ENCODE peak calls at places on chromosomes 16 and 17, in seven cellular contexts. O is fibroblast of lung, T is uterus, C is GM12864, Z is bronchial epithelial cell, D is foreskin fibroblast, B is endodermal cell. F is an unnamed sample.

GRCh38 chr17:5509482-5509881 is 23.1 kb downstream of the MIS12 start:
- DNase-seq in O (peak), T (no peak), C (no peak), Z (peak), D (peak), B (no peak), F (peak)

GRCh38 chr17:12180644-12181261 is 160.1 kb downstream of the MAP2K4 start:
- DNase-seq in O (peak), T (peak), C (peak), Z (peak), D (peak), B (peak), F (no peak)

GRCh38 chr17:34435182-34435928 is 72.3 kb upstream of the CCL1 start:
- DNase-seq in O (no peak), T (no peak), C (no peak), Z (no peak), D (no peak), B (no peak), F (no peak)

GRCh38 chr16:53530046-53530445 is 27.0 kb upstream of the AKTIP start:
- DNase-seq in O (no peak), T (no peak), C (no peak), Z (no peak), D (peak), B (no peak), F (no peak)

GRCh38 chr16:24975428-24975889 is 39.7 kb downstream of the ARHGAP17 start:
- DNase-seq in O (no peak), T (no peak), C (peak), Z (peak), D (peak), B (no peak), F (no peak)

GRCh38 chr16:82412770-82413169 is 214.0 kb upstream of the CDH13 start:
- DNase-seq in O (no peak), T (no peak), C (no peak), Z (no peak), D (no peak), B (no peak), F (no peak)

GRCh38 chr16:53622315-53622714 is 81.3 kb downstream of the RPGRIP1L start:
- DNase-seq in O (no peak), T (no peak), C (no peak), Z (no peak), D (no peak), B (no peak), F (no peak)

GRCh38 chr17:61755668-61756067 is 107.7 kb downstream of the BRIP1 start:
- DNase-seq in O (no peak), T (no peak), C (no peak), Z (no peak), D (no peak), B (no peak), F (no peak)

GRCh38 chr17:42311240-42312034 is 23.1 kb downstream of the STAT5A start:
- DNase-seq in O (peak), T (peak), C (no peak), Z (peak), D (peak), B (no peak), F (peak)

GRCh38 chr16:23948949-23949392 is 113.2 kb downstream of the PRKCB start:
- DNase-seq in O (no peak), T (no peak), C (no peak), Z (no peak), D (no peak), B (no peak), F (no peak)

GRCh38 chr17:8673621-8674020 is 43.1 kb upstream of the MYH10 start:
- DNase-seq in O (no peak), T (peak), C (no peak), Z (no peak), D (no peak), B (no peak), F (no peak)

GRCh38 chr16:70697601-70698170 is 11.8 kb upstream of the MTSS2 start:
- DNase-seq in O (no peak), T (no peak), C (no peak), Z (no peak), D (peak), B (no peak), F (no peak)

GRCh38 chr16:87332150-87332549 is 15.0 kb upstream of the C16orf95 start:
- DNase-seq in O (peak), T (no peak), C (no peak), Z (no peak), D (peak), B (no peak), F (no peak)

GRCh38 chr17:58956997-58957724 is 149.5 kb downstream of the TRIM37 start:
- DNase-seq in O (peak), T (no peak), C (no peak), Z (peak), D (peak), B (no peak), F (no peak)

GRCh38 chr17:7475764-7476422 is 3.5 kb downstream of the ZBTB4 start:
- DNase-seq in O (peak), T (peak), C (no peak), Z (peak), D (peak), B (no peak), F (no peak)

GRCh38 chr16:79653337-79654000 is 52.9 kb upstream of the MAF start:
- DNase-seq in O (peak), T (peak), C (no peak), Z (peak), D (no peak), B (no peak), F (no peak)

GRCh38 chr17:37440424-37440823 is 33.7 kb downstream of the TADA2A start:
- DNase-seq in O (no peak), T (no peak), C (no peak), Z (no peak), D (no peak), B (no peak), F (no peak)

GRCh38 chr17:37432671-37433070 is 26.0 kb downstream of the TADA2A start:
- DNase-seq in O (no peak), T (no peak), C (no peak), Z (no peak), D (no peak), B (no peak), F (no peak)

DNA sequence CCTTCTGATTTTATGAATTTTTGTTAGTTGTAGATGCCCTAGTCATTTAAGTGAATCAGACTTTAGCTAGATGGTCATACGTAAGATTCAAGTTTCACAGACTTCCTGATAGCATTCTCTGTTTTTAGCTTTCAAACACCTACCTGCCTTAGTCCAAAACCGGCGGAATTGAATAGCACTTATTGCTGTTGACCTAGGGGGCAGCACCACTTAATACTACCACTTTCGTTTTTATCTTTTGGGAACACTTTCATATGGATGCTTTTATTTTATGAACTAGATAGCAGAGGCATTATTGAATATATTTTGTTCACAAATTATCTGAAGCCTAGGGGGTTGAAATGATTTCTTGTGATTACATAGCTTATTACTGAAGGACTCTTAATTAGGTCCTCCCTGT is 31.5 kb downstream of the TADA2A start:
- DNase-seq in O (no peak), T (no peak), C (no peak), Z (peak), D (no peak), B (no peak), F (no peak)
- TF ChIP-seq CTCF in O (no peak), T (no peak), C (no peak), Z (peak), D (no peak), B (peak), F (peak)

GRCh38 chr16:56708821-56709685 is 20.9 kb upstream of the NUP93 start:
- DNase-seq in O (no peak), T (no peak), C (no peak), Z (no peak), D (no peak), B (peak), F (no peak)
- TF ChIP-seq CTCF in O (no peak), T (no peak), C (no peak), Z (no peak), D (no peak), B (no peak), F (no peak)

DNA sequence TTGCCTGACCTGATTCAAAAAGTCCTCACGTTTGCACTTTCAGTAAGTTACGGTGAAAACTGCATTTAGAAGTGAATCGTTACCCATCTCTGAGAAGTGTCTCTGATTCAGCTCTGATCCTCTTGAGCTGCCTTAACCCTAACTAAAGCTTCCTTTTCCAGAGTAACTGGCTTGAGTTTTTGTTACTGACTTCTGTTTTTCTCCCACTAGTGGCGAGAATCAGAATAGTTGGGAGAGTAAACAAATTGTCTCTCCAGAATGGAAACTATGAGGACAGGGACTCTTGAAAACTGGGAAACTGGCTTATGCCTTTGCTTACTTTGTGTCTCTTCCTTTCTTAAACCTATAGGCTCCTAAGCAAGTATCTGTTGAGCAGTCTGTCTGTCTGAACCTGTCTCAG is 31.3 kb upstream of the KPNB1 start:
- DNase-seq in O (no peak), T (no peak), C (no peak), Z (no peak), D (peak), B (peak), F (no peak)
- TF ChIP-seq CTCF in O (peak), T (no peak), C (peak), Z (peak), D (peak), B (peak), F (peak)

GRCh38 chr17:40617678-40618240 is 29.9 kb downstream of the SMARCE1 start:
- DNase-seq in O (no peak), T (no peak), C (no peak), Z (peak), D (no peak), B (peak), F (peak)
- TF ChIP-seq CTCF in O (no peak), T (no peak), C (no peak), Z (no peak), D (no peak), B (peak), F (peak)

DNA sequence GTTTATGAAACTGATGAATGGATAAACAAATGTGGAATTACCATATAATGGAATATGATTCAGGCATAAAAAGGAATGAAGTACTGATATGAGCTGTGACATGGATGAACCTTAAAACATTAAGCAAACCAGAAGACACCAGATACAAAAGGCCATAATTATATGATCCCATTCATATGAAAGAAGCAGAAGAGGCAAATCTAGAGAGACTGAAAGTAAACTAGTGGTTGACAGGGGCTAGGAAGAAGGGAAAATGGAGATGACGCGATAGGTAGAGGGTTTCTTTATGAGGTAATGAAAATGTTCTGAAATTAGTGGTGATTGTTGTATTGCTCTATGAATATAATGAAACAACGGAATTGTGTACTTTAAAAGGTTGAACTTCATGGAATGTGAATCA is 88.4 kb downstream of the HIC1 start:
- DNase-seq in O (no peak), T (no peak), C (no peak), Z (no peak), D (no peak), B (no peak), F (no peak)
- TF ChIP-seq CTCF in O (no peak), T (no peak), C (no peak), Z (no peak), D (no peak), B (no peak), F (no peak)

GRCh38 chr16:2911580-2912329 is at the start of gene FLYWCH1:
- DNase-seq in O (peak), T (peak), C (peak), Z (peak), D (peak), B (peak), F (peak)
- TF ChIP-seq CTCF in O (no peak), T (no peak), C (no peak), Z (no peak), D (no peak), B (peak), F (no peak)

GRCh38 chr16:10009691-10010090 is 172.5 kb downstream of the GRIN2A start:
- DNase-seq in O (no peak), T (no peak), C (no peak), Z (no peak), D (no peak), B (no peak), F (no peak)

GRCh38 chr16:10015397-10015796 is 166.8 kb downstream of the GRIN2A start:
- DNase-seq in O (no peak), T (no peak), C (no peak), Z (no peak), D (no peak), B (no peak), F (no peak)

GRCh38 chr16:10016761-10017160 is 165.5 kb downstream of the GRIN2A start:
- DNase-seq in O (no peak), T (no peak), C (no peak), Z (no peak), D (no peak), B (no peak), F (no peak)

GRCh38 chr16:10013364-10013763 is 168.9 kb downstream of the GRIN2A start:
- DNase-seq in O (no peak), T (no peak), C (no peak), Z (no peak), D (no peak), B (no peak), F (no peak)
- TF ChIP-seq CTCF in O (no peak), T (no peak), C (no peak), Z (no peak), D (no peak), B (peak), F (peak)

DNA sequence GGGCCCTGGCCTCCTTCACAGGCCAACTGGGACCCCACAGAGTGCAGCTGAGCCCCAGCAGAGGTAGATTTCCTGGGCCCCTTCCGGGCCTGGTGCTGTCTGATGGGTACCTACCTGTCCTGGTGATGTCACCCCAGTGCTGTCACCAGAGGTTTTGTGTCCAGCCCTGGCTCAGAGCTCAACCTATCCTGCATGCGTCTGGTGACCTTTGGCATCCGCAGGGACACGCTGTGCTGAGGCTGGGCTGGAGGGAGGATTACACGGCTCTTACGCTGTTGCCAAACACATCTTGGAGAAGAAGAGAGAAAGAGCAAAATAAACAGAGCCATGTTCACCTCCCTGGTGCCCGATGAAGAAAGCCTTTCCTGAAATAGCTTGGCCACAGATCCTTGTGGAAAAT is 70.6 kb upstream of the MED9 start:
- DNase-seq in O (no peak), T (no peak), C (no peak), Z (no peak), D (no peak), B (peak), F (no peak)
- TF ChIP-seq CTCF in O (no peak), T (no peak), C (no peak), Z (no peak), D (no peak), B (no peak), F (no peak)

DNA sequence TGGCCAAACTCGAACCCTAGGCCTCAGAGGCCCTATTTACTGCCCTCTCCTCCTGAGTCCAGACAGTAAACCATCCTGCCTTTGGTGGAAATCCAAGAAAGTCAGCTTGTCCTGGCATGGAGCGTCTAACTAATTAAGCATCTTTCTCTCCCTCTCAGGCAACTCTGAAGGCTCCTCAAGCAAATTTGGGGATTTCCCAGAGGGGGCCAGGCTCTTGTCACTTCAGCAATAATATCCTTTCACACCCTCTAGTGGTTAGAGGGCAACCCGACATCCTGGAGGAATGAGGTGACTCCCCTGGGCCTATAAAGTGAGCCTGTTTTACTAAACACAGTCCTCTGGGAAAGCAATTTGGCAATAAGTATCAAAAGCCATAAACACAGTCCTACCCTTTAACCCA is 60.4 kb downstream of the NOG start:
- DNase-seq in O (peak), T (no peak), C (peak), Z (peak), D (peak), B (peak), F (peak)
- TF ChIP-seq CTCF in O (peak), T (no peak), C (peak), Z (peak), D (peak), B (peak), F (peak)